ENCODE peak calls at places on chromosomes 12 and 14, in nine cellular contexts. T is CD8-positive, alpha-beta T cell; K is IMR-90; Q is gastrocnemius medialis; P is lung; E is ascending aorta; C is transverse colon; O is uterus; M is neural progenitor cell. R is an unnamed sample. For H3K9me3 and H3K36me3, the result is how much of the 10 kb centered on the place peaks cover.

GRCh38 chr14:99564256-99564902 is 39.6 kb downstream of the CCDC85C start:
- DNase-seq in T (no peak), K (peak), Q (no peak), P (no peak), E (no peak), C (no peak), O (peak), M (no peak), R (no peak)

GRCh38 chr12:50174971-50175715 is 8.0 kb upstream of the CERS5 start:
- DNase-seq in T (no peak), K (peak), Q (no peak), P (peak), E (no peak), C (no peak), O (no peak), M (peak), R (peak)

GRCh38 chr12:12801649-12802048 is 11.5 kb upstream of the DDX47 start:
- DNase-seq in T (no peak), K (no peak), Q (no peak), P (no peak), E (no peak), C (no peak), O (no peak), M (no peak), R (no peak)

GRCh38 chr12:109131522-109132050 is 15.2 kb downstream of the ACACB start:
- DNase-seq in T (no peak), K (no peak), Q (peak), P (no peak), E (no peak), C (peak), O (no peak), M (no peak), R (no peak)

GRCh38 chr12:131755305-131756113 is 44.6 kb downstream of the SFSWAP start:
- DNase-seq in T (no peak), K (peak), Q (no peak), P (no peak), E (no peak), C (no peak), O (no peak), M (peak), R (peak)

GRCh38 chr14:20415723-20416622 is 2.7 kb upstream of the TEP1 start:
- DNase-seq in T (peak), K (peak), Q (no peak), P (no peak), E (no peak), C (peak), O (no peak), M (peak), R (peak)

GRCh38 chr12:98653866-98654493 is 8.9 kb downstream of the APAF1 start:
- DNase-seq in T (no peak), K (peak), Q (no peak), P (no peak), E (no peak), C (no peak), O (no peak), M (peak), R (no peak)

GRCh38 chr12:42733911-42734310 is 144.4 kb upstream of the PRICKLE1 start:
- DNase-seq in T (no peak), K (no peak), Q (no peak), P (no peak), E (no peak), C (no peak), O (no peak), M (no peak), R (no peak)

GRCh38 chr12:41531147-41531829 is 343.2 kb downstream of the PDZRN4 start:
- DNase-seq in T (no peak), K (peak), Q (peak), P (no peak), E (no peak), C (peak), O (peak), M (no peak), R (no peak)

GRCh38 chr14:91585856-91586255 is 75.7 kb upstream of the PPP4R3A start:
- DNase-seq in T (no peak), K (no peak), Q (no peak), P (no peak), E (no peak), C (no peak), O (no peak), M (no peak), R (no peak)

GRCh38 chr12:107242189-107242588 is 148.8 kb upstream of the CRY1 start:
- DNase-seq in T (no peak), K (peak), Q (no peak), P (no peak), E (no peak), C (no peak), O (no peak), M (no peak), R (no peak)

GRCh38 chr12:124747426-124748161 is 116.1 kb downstream of the SCARB1 start:
- DNase-seq in T (no peak), K (peak), Q (no peak), P (no peak), E (no peak), C (peak), O (no peak), M (no peak), R (no peak)

GRCh38 chr14:91980157-91980556 is 32.7 kb upstream of the FBLN5 start:
- DNase-seq in T (no peak), K (peak), Q (no peak), P (no peak), E (no peak), C (no peak), O (no peak), M (no peak), R (no peak)

GRCh38 chr14:80055912-80056801 is 155.1 kb downstream of the DIO2 start:
- DNase-seq in T (no peak), K (peak), Q (no peak), P (peak), E (no peak), C (peak), O (peak), M (peak), R (peak)

GRCh38 chr12:3520168-3520567 is 29.2 kb downstream of the PRMT8 start:
- DNase-seq in T (no peak), K (no peak), Q (no peak), P (no peak), E (no peak), C (peak), O (no peak), M (no peak), R (no peak)

GRCh38 chr14:56118611-56119181 is 485 bp downstream of the PELI2 start:
- DNase-seq in T (peak), K (no peak), Q (no peak), P (no peak), E (no peak), C (peak), O (peak), M (peak), R (peak)

GRCh38 chr12:28568709-28569108 is 378.5 kb downstream of the CCDC91 start:
- DNase-seq in T (no peak), K (no peak), Q (no peak), P (no peak), E (no peak), C (no peak), O (no peak), M (no peak), R (no peak)

GRCh38 chr14:48504921-48505320 is 829.5 kb upstream of the MDGA2 start:
- DNase-seq in T (no peak), K (no peak), Q (no peak), P (no peak), E (no peak), C (no peak), O (no peak), M (peak), R (no peak)

GRCh38 chr12:79934309-79935020 is 432 bp downstream of the PPP1R12A start:
- DNase-seq in T (peak), K (peak), Q (peak), P (peak), E (peak), C (no peak), O (peak), M (no peak), R (no peak)

GRCh38 chr12:130966443-130967030 is 12.8 kb downstream of the ADGRD1 start:
- DNase-seq in T (no peak), K (no peak), Q (no peak), P (no peak), E (no peak), C (no peak), O (peak), M (no peak), R (no peak)

GRCh38 chr14:90536092-90536491 is 139.3 kb downstream of the CALM1 start:
- DNase-seq in T (no peak), K (no peak), Q (no peak), P (no peak), E (no peak), C (no peak), O (peak), M (no peak), R (no peak)

GRCh38 chr14:104899781-104900180 is 24.9 kb upstream of the PLD4 start:
- DNase-seq in T (no peak), K (no peak), Q (no peak), P (no peak), E (no peak), C (no peak), O (no peak), M (no peak), R (no peak)

GRCh38 chr12:34295366-34296142 is 273.3 kb downstream of the ALG10 start:
- DNase-seq in T (no peak), K (no peak), Q (no peak), P (no peak), E (no peak), C (peak), O (no peak), M (no peak), R (peak)
- H3K9me3 ChIP-seq in T (under half), K (half or more), Q (under half), P (under half), E (under half), C (under half), O (under half), M (under half), R (under half)

GRCh38 chr12:26264215-26264838 is 69.0 kb downstream of the SSPN start:
- DNase-seq in T (no peak), K (no peak), Q (no peak), P (no peak), E (no peak), C (no peak), O (no peak), M (no peak), R (no peak)
- TF ChIP-seq CTCF in T (no peak), K (no peak), Q (no peak), P (no peak), E (no peak), C (no peak), O (no peak), M (no peak), R (no peak)

DNA sequence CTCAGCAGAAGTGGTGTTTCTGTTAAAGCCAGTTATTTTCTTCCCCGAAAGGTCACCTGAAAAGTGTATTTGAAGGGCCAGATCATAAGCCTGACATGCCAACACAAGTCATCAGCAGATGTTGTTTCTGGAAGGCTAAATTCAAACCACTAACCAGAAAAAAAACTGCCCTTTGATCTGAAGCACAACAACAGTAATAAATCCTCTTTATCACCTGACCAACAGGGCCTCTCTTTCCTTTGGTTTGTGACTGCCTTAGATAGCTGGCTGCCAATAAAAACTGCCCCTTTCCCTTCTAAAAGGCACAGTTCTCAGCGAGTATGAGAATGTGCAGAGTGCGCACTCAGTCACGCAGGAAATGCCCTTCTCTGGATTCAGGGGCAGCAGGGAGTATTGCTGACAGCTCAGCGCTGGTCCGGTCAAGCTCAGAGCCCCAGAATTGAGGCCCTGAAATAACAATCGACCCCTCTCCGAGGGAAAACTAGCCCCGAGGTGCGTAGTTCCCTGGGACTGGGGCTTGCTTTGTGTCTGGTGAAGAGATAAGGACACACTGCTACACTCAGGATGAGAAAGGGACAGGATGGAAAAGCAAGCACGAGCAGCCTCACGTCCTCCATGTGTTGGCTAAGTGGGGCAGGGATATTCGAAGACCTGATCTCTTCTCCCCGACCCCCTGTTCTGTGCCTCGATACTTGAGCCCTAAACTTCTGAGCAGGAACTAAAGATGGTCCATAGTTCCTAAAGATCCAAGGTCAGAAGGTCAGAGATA is 184.2 kb upstream of the GZMB start:
- DNase-seq in T (no peak), K (no peak), Q (no peak), P (no peak), E (no peak), C (peak), O (no peak), M (no peak), R (peak)
- H3K36me3 ChIP-seq in T (under half), K (under half), Q (under half), P (under half), E (under half), C (under half), O (under half), M (under half), R (under half)

GRCh38 chr12:132965796-132966195 is 9.7 kb upstream of the ZNF605 start:
- DNase-seq in T (no peak), K (no peak), Q (no peak), P (no peak), E (no peak), C (no peak), O (no peak), M (no peak), R (no peak)
- H3K9me3 ChIP-seq in T (under half), K (under half), Q (under half), P (under half), E (half or more), C (under half), O (under half), M (under half), R (under half)

GRCh38 chr12:400828-401227 is 616 bp upstream of the CCDC77 start:
- DNase-seq in T (no peak), K (no peak), Q (no peak), P (no peak), E (no peak), C (no peak), O (no peak), M (no peak), R (no peak)

GRCh38 chr12:401235-402126 is at the start of gene CCDC77:
- DNase-seq in T (peak), K (peak), Q (peak), P (peak), E (peak), C (peak), O (peak), M (peak), R (peak)

DNA sequence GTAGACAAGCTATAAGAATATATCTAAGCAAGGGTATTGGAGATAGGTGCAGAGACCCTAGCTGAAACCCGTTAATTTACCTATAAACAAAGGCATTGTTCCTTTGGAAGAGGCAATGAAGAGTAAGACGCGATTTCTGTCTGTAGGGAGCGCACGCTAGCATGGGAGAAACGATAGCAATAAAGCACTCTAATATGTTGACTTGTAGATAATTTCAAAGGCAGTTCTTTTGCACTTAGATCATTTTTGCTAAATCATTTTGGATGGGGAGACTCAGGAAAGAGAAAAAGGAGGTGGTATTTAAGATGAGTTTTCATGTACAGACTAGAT is 648 bp downstream of the CCDC77 start:
- DNase-seq in T (no peak), K (peak), Q (no peak), P (no peak), E (no peak), C (no peak), O (no peak), M (peak), R (no peak)
- TF ChIP-seq CTCF in T (no peak), K (peak), Q (no peak), P (no peak), E (no peak), C (no peak), O (no peak), M (peak), R (no peak)

GRCh38 chr12:53276511-53276910 is 8.4 kb downstream of the ESPL1 start:
- DNase-seq in T (no peak), K (no peak), Q (no peak), P (no peak), E (no peak), C (no peak), O (no peak), M (no peak), R (no peak)

GRCh38 chr12:53268637-53269562 is 801 bp downstream of the ESPL1 start:
- DNase-seq in T (no peak), K (no peak), Q (no peak), P (no peak), E (no peak), C (no peak), O (no peak), M (no peak), R (no peak)

GRCh38 chr12:53277981-53278380 is 9.9 kb downstream of the ESPL1 start:
- DNase-seq in T (no peak), K (no peak), Q (no peak), P (no peak), E (no peak), C (no peak), O (no peak), M (no peak), R (no peak)

GRCh38 chr12:53279283-53279869 is 11.3 kb downstream of the ESPL1 start:
- DNase-seq in T (no peak), K (no peak), Q (no peak), P (no peak), E (no peak), C (peak), O (no peak), M (no peak), R (no peak)

GRCh38 chr12:53274445-53274844 is 6.3 kb downstream of the ESPL1 start:
- DNase-seq in T (no peak), K (no peak), Q (no peak), P (no peak), E (no peak), C (no peak), O (no peak), M (no peak), R (no peak)
- H3K36me3 ChIP-seq in T (under half), K (under half), Q (under half), P (under half), E (under half), C (under half), O (under half), M (under half), R (under half)

DNA sequence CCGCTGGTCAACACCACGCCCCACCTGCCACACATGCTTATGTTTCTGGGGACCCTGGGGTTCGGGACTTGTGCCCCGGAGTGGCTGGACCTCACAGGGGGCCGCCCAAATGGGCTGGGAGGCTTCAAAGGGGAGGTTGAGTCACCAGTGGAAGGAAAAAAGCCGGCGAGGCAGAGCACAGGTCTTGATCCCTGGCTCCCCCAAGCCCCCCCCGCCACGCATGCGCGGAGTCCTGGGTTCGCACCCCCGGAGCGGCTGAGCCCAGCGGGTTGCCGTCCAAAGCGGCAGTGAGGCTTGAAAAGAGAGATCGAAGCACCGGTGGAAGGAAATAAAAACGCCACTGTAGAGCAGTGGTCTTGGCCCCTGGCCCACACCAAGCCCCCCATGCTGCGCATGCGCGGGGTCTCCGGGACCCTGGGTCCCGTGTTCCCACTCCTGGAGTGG is 313.5 kb downstream of the ALG10 start:
- DNase-seq in T (no peak), K (no peak), Q (no peak), P (no peak), E (no peak), C (no peak), O (no peak), M (no peak), R (peak)
- H3K9me3 ChIP-seq in T (under half), K (under half), Q (under half), P (under half), E (under half), C (under half), O (under half), M (under half), R (under half)

GRCh38 chr14:96281486-96281885 is 25.5 kb downstream of the BDKRB1 start:
- DNase-seq in T (no peak), K (peak), Q (no peak), P (no peak), E (no peak), C (no peak), O (no peak), M (no peak), R (no peak)
- TF ChIP-seq CTCF in T (no peak), K (peak), Q (no peak), P (no peak), E (no peak), C (no peak), O (no peak), M (no peak), R (no peak)